ENCODE peak calls at places on chromosomes 11 and 22, in ten cellular contexts. O is astrocyte of the spinal cord, S is lower leg skin, D is astrocyte of the cerebellum, E is D721Med, L is AG10803, R is adrenal gland, H is fibroblast of mammary gland, G is psoas muscle, T is brain microvascular endothelial cell. Y is an unnamed sample.
A peak's percentile ranks its signal among the peaks of the same experiment; 100 is the strongest.

GRCh38 chr11:29527391-29527936 is 489.4 kb downstream of the KCNA4 start:
- DNase-seq in O (peak; percentile 69), S (no peak), D (peak; percentile 45), E (no peak), L (peak; percentile 80), R (peak; percentile 42), H (peak; percentile 75), G (no peak), T (peak; percentile 79), Y (no peak)

GRCh38 chr11:111923351-111923788 is 4.7 kb downstream of the C11orf52 start:
- DNase-seq in O (peak; percentile 36), S (no peak), D (no peak), E (no peak), L (peak; percentile 69), R (no peak), H (peak; percentile 51), G (no peak), T (no peak), Y (no peak)

GRCh38 chr11:9604134-9604533 is 30.7 kb downstream of the WEE1 start:
- DNase-seq in O (no peak), S (no peak), D (no peak), E (no peak), L (no peak), R (no peak), H (no peak), G (no peak), T (no peak), Y (no peak)

GRCh38 chr22:48880749-48881148 is 946.9 kb downstream of the BRD1 start:
- DNase-seq in O (no peak), S (no peak), D (no peak), E (no peak), L (no peak), R (no peak), H (no peak), G (peak; percentile 11), T (no peak), Y (no peak)

GRCh38 chr11:12799373-12799835 is 125.2 kb downstream of the TEAD1 start:
- DNase-seq in O (no peak), S (no peak), D (no peak), E (peak; percentile 27), L (no peak), R (no peak), H (no peak), G (no peak), T (no peak), Y (no peak)

GRCh38 chr22:17366830-17367229 is 2.4 kb upstream of the CECR2 start:
- DNase-seq in O (no peak), S (no peak), D (no peak), E (no peak), L (no peak), R (no peak), H (no peak), G (peak; percentile 75), T (no peak), Y (no peak)

GRCh38 chr22:32389685-32390084 is 22.4 kb downstream of the RTCB start:
- DNase-seq in O (peak; percentile 15), S (no peak), D (no peak), E (no peak), L (no peak), R (peak; percentile 23), H (peak; percentile 28), G (no peak), T (peak; percentile 27), Y (no peak)

GRCh38 chr11:78557236-78557635 is 17.4 kb downstream of the NARS2 start:
- DNase-seq in O (no peak), S (no peak), D (no peak), E (no peak), L (no peak), R (no peak), H (no peak), G (no peak), T (no peak), Y (no peak)

GRCh38 chr11:65315866-65316233 is 1.2 kb downstream of the CDC42EP2 start:
- DNase-seq in O (peak; percentile 14), S (no peak), D (no peak), E (no peak), L (no peak), R (no peak), H (no peak), G (no peak), T (no peak), Y (no peak)

GRCh38 chr22:49997221-49997599 is 15.4 kb downstream of the IL17REL start:
- DNase-seq in O (no peak), S (no peak), D (no peak), E (no peak), L (no peak), R (no peak), H (no peak), G (no peak), T (no peak), Y (no peak)

GRCh38 chr11:15590131-15590530 is 475.4 kb downstream of the INSC start:
- DNase-seq in O (no peak), S (no peak), D (no peak), E (no peak), L (peak; percentile 41), R (no peak), H (peak; percentile 31), G (no peak), T (no peak), Y (no peak)

GRCh38 chr22:38927033-38927789 is 30.2 kb upstream of the APOBEC3A start:
- DNase-seq in O (peak; percentile 46), S (peak; percentile 31), D (no peak), E (peak; percentile 25), L (peak; percentile 38), R (peak; percentile 85), H (peak; percentile 32), G (peak; percentile 85), T (peak; percentile 36), Y (peak; percentile 40)

GRCh38 chr11:62671604-62672528 is at the start of the genes LBHD1 and UQCC3:
- DNase-seq in O (peak; percentile 92), S (peak; percentile 65), D (no peak), E (peak; percentile 79), L (peak; percentile 89), R (peak; percentile 81), H (peak; percentile 86), G (peak; percentile 85), T (peak; percentile 77), Y (peak; percentile 61)
- TF ChIP-seq CTCF in O (no peak), S (no peak), D (no peak), E (no peak), L (no peak), R (no peak), H (no peak), G (no peak), T (no peak), Y (no peak)

GRCh38 chr11:40816976-40817375 is 642.5 kb downstream of the LRRC4C start:
- DNase-seq in O (no peak), S (no peak), D (no peak), E (no peak), L (no peak), R (no peak), H (no peak), G (no peak), T (no peak), Y (no peak)

GRCh38 chr11:40819230-40819629 is 640.2 kb downstream of the LRRC4C start:
- DNase-seq in O (no peak), S (no peak), D (no peak), E (no peak), L (no peak), R (no peak), H (no peak), G (no peak), T (no peak), Y (no peak)
- TF ChIP-seq CTCF in O (no peak), S (no peak), D (no peak), E (no peak), L (no peak), R (no peak), H (no peak), G (no peak), T (no peak), Y (no peak)

GRCh38 chr11:118068206-118068944 is 8.5 kb upstream of the TMPRSS4 start:
- DNase-seq in O (no peak), S (no peak), D (no peak), E (no peak), L (no peak), R (no peak), H (no peak), G (peak; percentile 26), T (no peak), Y (no peak)
- TF ChIP-seq CTCF in O (no peak), S (no peak), D (no peak), E (no peak), L (no peak), R (no peak), H (no peak), G (no peak), T (no peak), Y (no peak)

DNA sequence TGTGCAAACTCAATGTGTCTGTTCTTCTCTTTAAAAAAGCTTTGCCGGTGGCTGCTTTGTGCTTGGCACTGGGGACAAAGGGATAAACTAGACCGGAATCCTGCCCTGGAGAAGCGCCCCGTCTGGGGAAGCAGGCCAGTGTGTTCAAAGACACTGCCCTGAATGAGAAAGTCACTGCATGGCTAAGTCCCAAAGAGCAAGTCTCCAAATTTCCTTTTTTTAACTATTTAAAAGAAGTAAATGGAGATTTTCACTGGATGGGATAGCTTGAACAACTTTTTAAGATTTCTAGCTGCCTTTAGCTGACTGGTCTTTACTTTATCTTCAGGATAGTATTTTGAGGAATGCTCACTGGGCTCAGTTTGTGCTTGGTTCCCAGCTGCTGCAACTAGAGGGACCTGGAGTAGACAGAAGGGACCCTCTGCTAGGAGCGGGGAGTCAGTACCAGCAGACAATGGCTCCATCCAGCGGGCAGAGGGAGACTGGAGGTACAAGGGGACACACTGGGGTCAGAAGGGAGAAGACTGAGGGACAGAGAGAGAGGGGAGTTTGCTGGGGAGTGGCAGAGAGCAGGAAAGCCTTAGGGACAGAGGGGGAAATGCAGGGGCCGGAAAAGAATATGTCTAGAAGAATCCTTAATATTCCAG is 22.2 kb upstream of the ACER3 start:
- DNase-seq in O (no peak), S (no peak), D (no peak), E (no peak), L (no peak), R (no peak), H (peak; percentile 4), G (no peak), T (no peak), Y (no peak)
- TF ChIP-seq CTCF in O (peak; percentile 52), S (no peak), D (peak; percentile 52), E (peak; percentile 82), L (peak; percentile 26), R (peak; percentile 13), H (peak; percentile 15), G (no peak), T (peak; percentile 72), Y (no peak)